ENCODE peak calls at places on chromosomes 3 and 15, in nine cellular contexts. C is AG04450, A is cardiac fibroblast, U is HepG2, N is fibroblast of lung, L is endodermal cell, Z is choroid plexus epithelial cell, O is cardiac muscle cell, R is fibroblast of the aortic adventitia. W is an unnamed sample.

GRCh38 chr15:98169551-98169950 is 209.0 kb downstream of the ARRDC4 start:
- DNase-seq in C (no peak), A (no peak), U (no peak), N (no peak), L (no peak), Z (no peak), O (no peak), R (no peak), W (no peak)

GRCh38 chr15:79953951-79954444 is 17.0 kb downstream of the BCL2A1 start:
- DNase-seq in C (peak; percentile 63), A (no peak), U (no peak), N (peak; percentile 61), L (no peak), Z (peak; percentile 62), O (no peak), R (no peak), W (no peak)

GRCh38 chr15:68646156-68646555 is 67.4 kb downstream of the CORO2B start:
- DNase-seq in C (no peak), A (no peak), U (no peak), N (no peak), L (peak; percentile 30), Z (no peak), O (no peak), R (no peak), W (no peak)

GRCh38 chr3:170171563-170171962 is 10.0 kb downstream of the PHC3 start:
- DNase-seq in C (no peak), A (no peak), U (no peak), N (no peak), L (no peak), Z (no peak), O (no peak), R (no peak), W (no peak)

GRCh38 chr15:36506733-36507356 is 72.6 kb upstream of the CDIN1 start:
- DNase-seq in C (no peak), A (no peak), U (peak; percentile 97), N (no peak), L (no peak), Z (no peak), O (no peak), R (no peak), W (no peak)

GRCh38 chr15:63003836-63004610 is 38.5 kb upstream of the TPM1 start:
- DNase-seq in C (no peak), A (no peak), U (no peak), N (no peak), L (peak; percentile 65), Z (no peak), O (no peak), R (no peak), W (no peak)

GRCh38 chr15:39752991-39753390 is 29.6 kb downstream of the FSIP1 start:
- DNase-seq in C (no peak), A (no peak), U (no peak), N (no peak), L (no peak), Z (no peak), O (no peak), R (peak; percentile 69), W (no peak)

GRCh38 chr3:42814914-42815507 is 5.8 kb downstream of the ACKR2 start:
- DNase-seq in C (no peak), A (no peak), U (peak; percentile 8), N (no peak), L (no peak), Z (no peak), O (no peak), R (no peak), W (no peak)

GRCh38 chr3:158091526-158091925 is 14.7 kb downstream of the SHOX2 start:
- DNase-seq in C (no peak), A (peak; percentile 64), U (peak; percentile 15), N (peak; percentile 64), L (no peak), Z (peak; percentile 72), O (peak; percentile 65), R (peak; percentile 54), W (no peak)
- TF ChIP-seq CTCF in C (peak; percentile 39), A (peak; percentile 43), U (peak; percentile 60), N (peak; percentile 50), L (peak; percentile 74), Z (peak; percentile 68), O (peak; percentile 45), R (peak; percentile 44), W (peak; percentile 42)

GRCh38 chr15:64895285-64896065 is 16.2 kb upstream of the ANKDD1A start:
- DNase-seq in C (no peak), A (peak; percentile 51), U (no peak), N (peak; percentile 69), L (peak; percentile 44), Z (peak; percentile 74), O (peak; percentile 68), R (peak; percentile 58), W (no peak)

GRCh38 chr15:64891546-64891945 is 20.2 kb upstream of the ANKDD1A start:
- DNase-seq in C (no peak), A (no peak), U (no peak), N (no peak), L (peak; percentile 41), Z (no peak), O (no peak), R (no peak), W (no peak)

GRCh38 chr15:64892850-64893403 is 18.8 kb upstream of the ANKDD1A start:
- DNase-seq in C (no peak), A (no peak), U (no peak), N (no peak), L (peak; percentile 48), Z (no peak), O (no peak), R (no peak), W (no peak)

GRCh38 chr15:64894395-64895056 is 17.2 kb upstream of the ANKDD1A start:
- DNase-seq in C (no peak), A (no peak), U (no peak), N (no peak), L (peak; percentile 84), Z (no peak), O (no peak), R (no peak), W (no peak)

DNA sequence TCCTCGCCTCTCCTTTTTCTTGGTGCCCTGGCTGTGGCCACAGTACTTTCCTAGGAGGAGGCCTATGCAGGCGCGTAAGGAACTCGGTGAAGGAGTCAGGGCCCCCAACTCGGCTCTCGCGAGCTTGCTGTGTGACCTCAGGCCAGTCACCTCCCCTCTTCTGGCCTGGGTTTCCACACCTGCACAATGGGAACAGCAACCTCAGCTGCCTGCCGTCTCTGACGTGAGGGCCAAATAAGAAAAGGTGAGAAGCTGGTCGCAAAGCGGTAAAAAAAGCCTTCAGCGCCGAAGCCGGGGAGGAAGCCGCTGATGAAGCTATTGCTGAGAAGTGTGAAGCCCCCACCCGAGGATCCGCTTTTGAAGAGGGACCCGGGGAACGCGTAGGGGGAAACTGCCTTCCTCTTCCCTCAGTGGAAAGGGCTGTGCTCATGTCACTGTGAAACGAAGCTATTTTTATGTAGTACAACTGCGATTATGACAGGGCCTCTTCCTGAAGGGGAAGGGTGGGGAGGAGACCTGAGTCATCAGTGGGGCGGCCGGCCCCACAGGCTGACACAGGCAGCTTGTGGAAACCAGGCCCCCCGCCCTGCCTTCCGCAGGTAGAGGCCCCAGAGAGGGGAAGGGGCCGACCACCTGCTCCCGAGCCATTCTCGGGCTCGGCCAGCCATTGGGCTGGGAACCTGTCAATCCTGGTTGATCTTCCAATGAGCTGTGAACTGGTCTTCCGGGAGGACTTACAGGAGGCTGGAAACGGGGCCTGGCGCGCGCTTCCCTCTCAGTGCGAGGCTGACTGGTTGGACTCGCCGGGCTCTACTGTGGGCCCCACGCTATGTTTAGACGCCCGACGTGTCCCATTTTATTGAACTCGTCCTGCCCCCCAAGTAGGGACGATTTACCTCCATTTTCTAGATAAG is 18.0 kb upstream of the ANKDD1A start:
- DNase-seq in C (peak; percentile 81), A (peak; percentile 96), U (peak; percentile 79), N (peak; percentile 94), L (peak; percentile 99), Z (peak; percentile 98), O (peak; percentile 98), R (peak; percentile 89), W (peak; percentile 91)
- H3K4me3 ChIP-seq in C (no peak overlapping the region), A (no peak overlapping the region), U (peak overlapping the region; percentile 74), N (no peak overlapping the region), L (peak overlapping the region; percentile 69), Z (peak overlapping the region; percentile 30), O (no peak overlapping the region), R (no peak overlapping the region), W (peak overlapping the region; percentile 9)

GRCh38 chr15:85415779-85416178 is 35.4 kb downstream of the AKAP13 start:
- DNase-seq in C (no peak), A (peak; percentile 18), U (no peak), N (no peak), L (no peak), Z (no peak), O (no peak), R (no peak), W (no peak)

GRCh38 chr15:85414495-85414894 is 34.1 kb downstream of the AKAP13 start:
- DNase-seq in C (no peak), A (peak; percentile 63), U (no peak), N (peak; percentile 71), L (no peak), Z (peak; percentile 57), O (peak; percentile 55), R (peak; percentile 70), W (no peak)

GRCh38 chr15:85412956-85413854 is 32.8 kb downstream of the AKAP13 start:
- DNase-seq in C (peak; percentile 50), A (peak; percentile 97), U (peak; percentile 90), N (peak; percentile 81), L (peak; percentile 67), Z (peak; percentile 95), O (peak; percentile 77), R (peak; percentile 76), W (peak; percentile 73)

GRCh38 chr15:85414037-85414436 is 33.6 kb downstream of the AKAP13 start:
- DNase-seq in C (no peak), A (peak; percentile 17), U (no peak), N (no peak), L (no peak), Z (no peak), O (no peak), R (no peak), W (no peak)

GRCh38 chr15:85414991-85415390 is 34.6 kb downstream of the AKAP13 start:
- DNase-seq in C (no peak), A (no peak), U (no peak), N (no peak), L (no peak), Z (no peak), O (no peak), R (no peak), W (no peak)
- TF ChIP-seq CTCF in C (no peak), A (no peak), U (no peak), N (no peak), L (peak; percentile 11), Z (peak; percentile 18), O (no peak), R (no peak), W (no peak)

GRCh38 chr3:123025642-123026521 is 1.7 kb downstream of the SEMA5B start:
- DNase-seq in C (no peak), A (no peak), U (no peak), N (no peak), L (peak; percentile 92), Z (no peak), O (peak; percentile 26), R (no peak), W (no peak)

GRCh38 chr3:123031051-123031450 is 3.5 kb upstream of the SEMA5B start:
- DNase-seq in C (no peak), A (no peak), U (no peak), N (no peak), L (peak; percentile 65), Z (no peak), O (no peak), R (no peak), W (no peak)

GRCh38 chr3:123026551-123027291 is 842 bp downstream of the SEMA5B start:
- DNase-seq in C (no peak), A (no peak), U (no peak), N (no peak), L (peak; percentile 85), Z (no peak), O (no peak), R (no peak), W (no peak)

GRCh38 chr3:123028233-123028828 is 768 bp upstream of the SEMA5B start:
- DNase-seq in C (peak; percentile 52), A (peak; percentile 80), U (peak; percentile 13), N (peak; percentile 86), L (peak; percentile 79), Z (peak; percentile 89), O (peak; percentile 86), R (peak; percentile 81), W (peak; percentile 28)

GRCh38 chr3:123027292-123028232 is at the start of gene SEMA5B:
- DNase-seq in C (no peak), A (peak; percentile 23), U (no peak), N (no peak), L (peak; percentile 94), Z (peak; percentile 22), O (peak; percentile 26), R (no peak), W (no peak)
- H3K4me3 ChIP-seq in C (peak within 1 kb of the TSS; percentile 44), A (peak within 1 kb of the TSS; percentile 44), U (peak within 1 kb of the TSS; percentile 69), N (peak within 1 kb of the TSS; percentile 26), L (peak within 1 kb of the TSS; percentile 81), Z (peak within 1 kb of the TSS; percentile 46), O (peak within 1 kb of the TSS; percentile 44), R (peak within 1 kb of the TSS; percentile 48), W (peak within 1 kb of the TSS; percentile 44)

W was measured in retinal pigment epithelial cell.